ENCODE peak calls at places on chromosomes 7 and 10, in four cellular contexts. One of them, this sample, is unnamed.

GRCh38 chr10:61669161-61669755 is 6.5 kb downstream of the CABCOCO1 start:
- DNase-seq in CD8-positive, alpha-beta memory T cell: no peak
- DNase-seq in tibial nerve: no peak
- DNase-seq in lower lobe of right lung: no peak
- DNase-seq in this sample: no peak

GRCh38 chr7:37287093-37287492 is 161.6 kb downstream of the ELMO1 start:
- DNase-seq in CD8-positive, alpha-beta memory T cell: no peak
- DNase-seq in tibial nerve: no peak
- DNase-seq in lower lobe of right lung: no peak
- DNase-seq in this sample: no peak

GRCh38 chr10:124667425-124668130 is 76.6 kb downstream of the FAM53B start:
- DNase-seq in CD8-positive, alpha-beta memory T cell: no peak
- DNase-seq in tibial nerve: no peak
- DNase-seq in lower lobe of right lung: peak; percentile 33
- DNase-seq in this sample: no peak

GRCh38 chr7:138602456-138602855 is 98.7 kb downstream of the SVOPL start:
- DNase-seq in CD8-positive, alpha-beta memory T cell: no peak
- DNase-seq in tibial nerve: no peak
- DNase-seq in lower lobe of right lung: no peak
- DNase-seq in this sample: no peak

GRCh38 chr10:71684356-71685173 is 35.0 kb downstream of the C10orf105 start:
- DNase-seq in CD8-positive, alpha-beta memory T cell: no peak
- DNase-seq in tibial nerve: no peak
- DNase-seq in lower lobe of right lung: no peak
- DNase-seq in this sample: no peak

GRCh38 chr7:128729489-128729888 is 9.7 kb upstream of the CALU start:
- DNase-seq in CD8-positive, alpha-beta memory T cell: no peak
- DNase-seq in tibial nerve: no peak
- DNase-seq in lower lobe of right lung: no peak
- DNase-seq in this sample: no peak

GRCh38 chr7:151018421-151019129 is 5.7 kb downstream of the ATG9B start:
- DNase-seq in CD8-positive, alpha-beta memory T cell: peak; percentile 67
- DNase-seq in tibial nerve: no peak
- DNase-seq in lower lobe of right lung: no peak
- DNase-seq in this sample: no peak

GRCh38 chr10:61063035-61063434 is 119.0 kb upstream of the RHOBTB1 start:
- DNase-seq in CD8-positive, alpha-beta memory T cell: no peak
- DNase-seq in tibial nerve: peak; percentile 24
- DNase-seq in lower lobe of right lung: no peak
- DNase-seq in this sample: no peak

GRCh38 chr10:102599565-102600327 is 44.5 kb upstream of the TRIM8 start:
- DNase-seq in CD8-positive, alpha-beta memory T cell: no peak
- DNase-seq in tibial nerve: no peak
- DNase-seq in lower lobe of right lung: no peak
- DNase-seq in this sample: peak; percentile 45

GRCh38 chr10:30836411-30836810 is 195.3 kb downstream of the ZNF438 start:
- DNase-seq in CD8-positive, alpha-beta memory T cell: no peak
- DNase-seq in tibial nerve: no peak
- DNase-seq in lower lobe of right lung: no peak
- DNase-seq in this sample: no peak

GRCh38 chr10:51371725-51372124 is 297.4 kb downstream of the PRKG1 start:
- DNase-seq in CD8-positive, alpha-beta memory T cell: no peak
- DNase-seq in tibial nerve: no peak
- DNase-seq in lower lobe of right lung: no peak
- DNase-seq in this sample: no peak

GRCh38 chr7:1218541-1219165 is 14.0 kb upstream of the UNCX start:
- DNase-seq in CD8-positive, alpha-beta memory T cell: no peak
- DNase-seq in tibial nerve: no peak
- DNase-seq in lower lobe of right lung: no peak
- DNase-seq in this sample: no peak

GRCh38 chr10:89351402-89352038 is 23.7 kb downstream of the IFIT3 start:
- DNase-seq in CD8-positive, alpha-beta memory T cell: no peak
- DNase-seq in tibial nerve: no peak
- DNase-seq in lower lobe of right lung: no peak
- DNase-seq in this sample: no peak

GRCh38 chr10:43820663-43821062 is 172.0 kb upstream of the ZNF32 start:
- DNase-seq in CD8-positive, alpha-beta memory T cell: no peak
- DNase-seq in tibial nerve: no peak
- DNase-seq in lower lobe of right lung: no peak
- DNase-seq in this sample: no peak

GRCh38 chr7:22269963-22270362 is 87.0 kb downstream of the RAPGEF5 start:
- DNase-seq in CD8-positive, alpha-beta memory T cell: no peak
- DNase-seq in tibial nerve: no peak
- DNase-seq in lower lobe of right lung: no peak
- DNase-seq in this sample: no peak

GRCh38 chr10:27643296-27643695 is 102.3 kb downstream of the MKX start:
- DNase-seq in CD8-positive, alpha-beta memory T cell: no peak
- DNase-seq in tibial nerve: no peak
- DNase-seq in lower lobe of right lung: no peak
- DNase-seq in this sample: no peak

GRCh38 chr7:129690701-129691100 is 79.2 kb downstream of the NRF1 start:
- DNase-seq in CD8-positive, alpha-beta memory T cell: no peak
- DNase-seq in tibial nerve: no peak
- DNase-seq in lower lobe of right lung: no peak
- DNase-seq in this sample: no peak

GRCh38 chr7:157714166-157715070 is 377.6 kb downstream of the DNAJB6 start:
- DNase-seq in CD8-positive, alpha-beta memory T cell: no peak
- DNase-seq in tibial nerve: no peak
- DNase-seq in lower lobe of right lung: peak; percentile 28
- DNase-seq in this sample: no peak

GRCh38 chr10:17662193-17663138 is 18.5 kb downstream of the STAM start:
- DNase-seq in CD8-positive, alpha-beta memory T cell: no peak
- DNase-seq in tibial nerve: no peak
- DNase-seq in lower lobe of right lung: no peak
- DNase-seq in this sample: no peak

GRCh38 chr10:111944331-111944730 is 239.2 kb downstream of the GPAM start:
- DNase-seq in CD8-positive, alpha-beta memory T cell: no peak
- DNase-seq in tibial nerve: no peak
- DNase-seq in lower lobe of right lung: no peak
- DNase-seq in this sample: no peak

GRCh38 chr7:8149222-8149621 is 112.7 kb downstream of the ICA1 start:
- DNase-seq in CD8-positive, alpha-beta memory T cell: no peak
- DNase-seq in tibial nerve: no peak
- DNase-seq in lower lobe of right lung: no peak
- DNase-seq in this sample: no peak
- H3K27me3 ChIP-seq in CD8-positive, alpha-beta memory T cell: no peaks in the 10 kb centered on the region
- H3K27me3 ChIP-seq in tibial nerve: no peaks in the 10 kb centered on the region
- H3K27me3 ChIP-seq in lower lobe of right lung: no peaks in the 10 kb centered on the region
- H3K27me3 ChIP-seq in this sample: no peaks in the 10 kb centered on the region

GRCh38 chr10:99450156-99450555 is 19.7 kb upstream of the GOT1 start:
- DNase-seq in CD8-positive, alpha-beta memory T cell: no peak
- DNase-seq in tibial nerve: no peak
- DNase-seq in lower lobe of right lung: no peak
- DNase-seq in this sample: no peak

GRCh38 chr10:99450624-99451498 is 20.4 kb upstream of the GOT1 start:
- DNase-seq in CD8-positive, alpha-beta memory T cell: no peak
- DNase-seq in tibial nerve: no peak
- DNase-seq in lower lobe of right lung: no peak
- DNase-seq in this sample: no peak

GRCh38 chr10:99449023-99449422 is 18.6 kb upstream of the GOT1 start:
- DNase-seq in CD8-positive, alpha-beta memory T cell: no peak
- DNase-seq in tibial nerve: no peak
- DNase-seq in lower lobe of right lung: no peak
- DNase-seq in this sample: no peak

GRCh38 chr10:99451499-99451788 is 21.0 kb upstream of the GOT1 start:
- DNase-seq in CD8-positive, alpha-beta memory T cell: no peak
- DNase-seq in tibial nerve: no peak
- DNase-seq in lower lobe of right lung: no peak
- DNase-seq in this sample: no peak

GRCh38 chr10:99451981-99452380 is 21.6 kb upstream of the GOT1 start:
- DNase-seq in CD8-positive, alpha-beta memory T cell: no peak
- DNase-seq in tibial nerve: no peak
- DNase-seq in lower lobe of right lung: no peak
- DNase-seq in this sample: no peak
- H3K27me3 ChIP-seq in CD8-positive, alpha-beta memory T cell: no peaks in the 10 kb centered on the region
- H3K27me3 ChIP-seq in tibial nerve: peaks cover 22% of the 10 kb centered on the region
- H3K27me3 ChIP-seq in lower lobe of right lung: peaks cover 37% of the 10 kb centered on the region
- H3K27me3 ChIP-seq in this sample: peaks cover 91% of the 10 kb centered on the region

GRCh38 chr7:96989859-96990317 is 15.5 kb upstream of the DLX6 start:
- DNase-seq in CD8-positive, alpha-beta memory T cell: no peak
- DNase-seq in tibial nerve: no peak
- DNase-seq in lower lobe of right lung: no peak
- DNase-seq in this sample: no peak
- H3K27me3 ChIP-seq in CD8-positive, alpha-beta memory T cell: peaks cover 22% of the 10 kb centered on the region
- H3K27me3 ChIP-seq in tibial nerve: peaks cover 99% of the 10 kb centered on the region
- H3K27me3 ChIP-seq in lower lobe of right lung: peaks cover 82% of the 10 kb centered on the region
- H3K27me3 ChIP-seq in this sample: peaks cover 100% of the 10 kb centered on the region

GRCh38 chr7:154753226-154753625 is 249.7 kb downstream of the PAXIP1 start:
- DNase-seq in CD8-positive, alpha-beta memory T cell: no peak
- DNase-seq in tibial nerve: no peak
- DNase-seq in lower lobe of right lung: no peak
- DNase-seq in this sample: no peak
- H3K27me3 ChIP-seq in CD8-positive, alpha-beta memory T cell: no peaks in the 10 kb centered on the region
- H3K27me3 ChIP-seq in tibial nerve: no peaks in the 10 kb centered on the region
- H3K27me3 ChIP-seq in lower lobe of right lung: no peaks in the 10 kb centered on the region
- H3K27me3 ChIP-seq in this sample: peaks cover 19% of the 10 kb centered on the region

GRCh38 chr7:48664241-48664640 is 260.1 kb upstream of the CDC14C start:
- DNase-seq in CD8-positive, alpha-beta memory T cell: no peak
- DNase-seq in tibial nerve: no peak
- DNase-seq in lower lobe of right lung: no peak
- DNase-seq in this sample: no peak
- H3K27me3 ChIP-seq in CD8-positive, alpha-beta memory T cell: no peaks in the 10 kb centered on the region
- H3K27me3 ChIP-seq in tibial nerve: no peaks in the 10 kb centered on the region
- H3K27me3 ChIP-seq in lower lobe of right lung: no peaks in the 10 kb centered on the region
- H3K27me3 ChIP-seq in this sample: no peaks in the 10 kb centered on the region

DNA sequence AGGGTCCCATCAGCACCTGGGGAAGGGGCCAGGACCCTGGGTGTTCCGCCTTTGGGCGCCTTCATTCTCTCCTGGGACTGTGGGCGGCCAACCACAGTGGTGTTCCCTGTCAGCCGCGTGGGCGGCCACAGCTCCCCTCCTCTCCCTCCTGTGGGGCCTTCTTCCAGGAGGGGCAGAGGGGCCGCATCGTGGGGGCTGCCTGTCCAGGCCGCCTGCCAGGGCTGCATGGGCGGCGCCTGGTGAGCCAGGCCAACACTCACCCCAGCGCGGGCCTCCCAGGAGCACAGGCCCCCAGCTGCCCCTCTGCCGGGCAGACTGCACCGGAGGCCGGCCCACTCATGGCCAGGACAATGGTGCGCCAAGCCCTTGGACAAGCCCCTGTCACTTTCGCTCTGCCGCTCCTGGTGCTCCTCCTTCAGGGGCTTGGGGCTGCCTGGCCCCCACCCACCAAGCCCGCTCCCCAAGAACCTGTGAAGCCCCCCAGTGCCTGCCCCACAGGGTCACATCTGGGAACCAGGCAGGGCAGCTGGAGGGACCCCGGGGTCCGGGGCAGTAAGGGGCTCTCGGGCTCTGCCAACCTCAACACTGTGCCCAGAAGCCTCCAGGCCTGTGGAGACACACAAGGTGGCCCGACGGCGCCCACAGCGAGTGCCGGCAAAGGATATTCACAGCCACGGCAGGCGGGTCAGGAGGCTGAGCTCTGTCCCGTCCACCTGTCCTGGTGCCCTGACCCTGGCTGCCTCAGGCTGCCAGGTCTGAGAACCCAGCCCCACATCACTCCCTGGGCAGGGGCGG is 42.8 kb downstream of the AP5Z1 start:
- DNase-seq in CD8-positive, alpha-beta memory T cell: no peak
- DNase-seq in tibial nerve: no peak
- DNase-seq in lower lobe of right lung: peak; percentile 38
- DNase-seq in this sample: no peak
- H3K27me3 ChIP-seq in CD8-positive, alpha-beta memory T cell: no peaks in the 10 kb centered on the region
- H3K27me3 ChIP-seq in tibial nerve: no peaks in the 10 kb centered on the region
- H3K27me3 ChIP-seq in lower lobe of right lung: no peaks in the 10 kb centered on the region
- H3K27me3 ChIP-seq in this sample: peaks cover 5% of the 10 kb centered on the region

GRCh38 chr10:101236376-101237079 is 7.3 kb upstream of the LBX1 start:
- DNase-seq in CD8-positive, alpha-beta memory T cell: no peak
- DNase-seq in tibial nerve: no peak
- DNase-seq in lower lobe of right lung: no peak
- DNase-seq in this sample: no peak
- H3K27me3 ChIP-seq in CD8-positive, alpha-beta memory T cell: peaks cover 83% of the 10 kb centered on the region
- H3K27me3 ChIP-seq in tibial nerve: peaks cover 99% of the 10 kb centered on the region
- H3K27me3 ChIP-seq in lower lobe of right lung: peaks cover 93% of the 10 kb centered on the region
- H3K27me3 ChIP-seq in this sample: peaks cover 100% of the 10 kb centered on the region

DNA sequence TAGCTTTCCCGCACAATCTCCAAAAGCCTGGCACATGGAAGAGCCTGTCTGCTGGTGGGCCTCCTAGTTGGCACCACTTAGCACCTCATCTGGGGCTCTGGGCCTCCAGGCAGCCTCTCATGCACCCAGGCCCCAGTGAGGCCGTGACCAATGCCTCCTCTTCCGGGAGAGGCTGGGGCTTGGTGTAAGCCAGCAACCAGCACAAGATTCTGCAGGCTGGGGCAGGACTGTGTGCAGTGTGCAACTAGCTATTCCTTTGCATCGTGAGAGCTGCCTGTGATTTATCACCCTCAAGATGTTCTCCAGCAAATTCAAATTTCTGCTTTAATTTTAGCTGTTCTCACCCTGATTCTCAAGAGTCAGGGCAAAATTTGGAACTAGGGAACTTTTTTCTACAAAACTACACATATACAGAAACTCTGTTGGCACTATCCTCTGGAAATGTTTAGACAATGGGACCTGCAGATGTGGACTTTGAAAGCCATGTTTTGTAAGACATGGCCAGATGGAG is 603.7 kb upstream of the MKI67 start:
- DNase-seq in CD8-positive, alpha-beta memory T cell: no peak
- DNase-seq in tibial nerve: no peak
- DNase-seq in lower lobe of right lung: no peak
- DNase-seq in this sample: no peak
- H3K27me3 ChIP-seq in CD8-positive, alpha-beta memory T cell: no peaks in the 10 kb centered on the region
- H3K27me3 ChIP-seq in tibial nerve: no peaks in the 10 kb centered on the region
- H3K27me3 ChIP-seq in lower lobe of right lung: peaks cover 5% of the 10 kb centered on the region
- H3K27me3 ChIP-seq in this sample: peaks cover 57% of the 10 kb centered on the region

GRCh38 chr7:130740617-130741016 is 6.6 kb upstream of the KLF14 start:
- DNase-seq in CD8-positive, alpha-beta memory T cell: no peak
- DNase-seq in tibial nerve: no peak
- DNase-seq in lower lobe of right lung: no peak
- DNase-seq in this sample: no peak
- H3K27me3 ChIP-seq in CD8-positive, alpha-beta memory T cell: peaks cover 53% of the 10 kb centered on the region
- H3K27me3 ChIP-seq in tibial nerve: peaks cover 53% of the 10 kb centered on the region
- H3K27me3 ChIP-seq in lower lobe of right lung: peaks cover 69% of the 10 kb centered on the region
- H3K27me3 ChIP-seq in this sample: peaks cover 100% of the 10 kb centered on the region

This sample was measured in left ventricle myocardium inferior.